ENCODE peak calls at places on chromosomes 11 and 22, in four cellular contexts. W is astrocyte, P is lower lobe of right lung, J is endothelial cell of umbilical vein. U is an unnamed sample.

GRCh38 chr11:61297341-61297740 is 2.2 kb upstream of the VWCE start:
- DNase-seq in W (peak), P (no peak), J (no peak), U (peak)

GRCh38 chr11:1499899-1500298 is 13.3 kb upstream of the MOB2 start:
- DNase-seq in W (no peak), P (peak), J (no peak), U (no peak)

GRCh38 chr22:21866821-21867527 is 471 bp downstream of the MAPK1 start:
- DNase-seq in W (no peak), P (peak), J (no peak), U (no peak)

GRCh38 chr11:68757711-68758110 is 6.4 kb upstream of the TESMIN start:
- DNase-seq in W (no peak), P (no peak), J (no peak), U (no peak)

GRCh38 chr11:64234840-64235379 is 526 bp downstream of the VEGFB start:
- DNase-seq in W (no peak), P (no peak), J (no peak), U (no peak)

GRCh38 chr11:71153005-71153395 is 99.4 kb downstream of the SHANK2 start:
- DNase-seq in W (no peak), P (no peak), J (no peak), U (no peak)

GRCh38 chr11:94112182-94112960 is 16.3 kb upstream of the PANX1 start:
- DNase-seq in W (no peak), P (no peak), J (no peak), U (no peak)

GRCh38 chr22:24418786-24419479 is 8.5 kb upstream of the ADORA2A start:
- DNase-seq in W (no peak), P (no peak), J (no peak), U (no peak)

GRCh38 chr11:126637800-126638175 is 282.3 kb downstream of the ST3GAL4 start:
- DNase-seq in W (peak), P (no peak), J (no peak), U (peak)

GRCh38 chr11:64772318-64773018 is 5.9 kb downstream of the SF1 start:
- DNase-seq in W (no peak), P (no peak), J (peak), U (no peak)

GRCh38 chr11:128573674-128574073 is 13.7 kb downstream of the ETS1 start:
- DNase-seq in W (no peak), P (no peak), J (no peak), U (no peak)

GRCh38 chr11:100716848-100717247 is 29.8 kb downstream of the ARHGAP42 start:
- DNase-seq in W (no peak), P (no peak), J (no peak), U (no peak)

GRCh38 chr11:11786771-11787170 is 55.0 kb upstream of the USP47 start:
- DNase-seq in W (peak), P (no peak), J (peak), U (peak)

GRCh38 chr11:11318479-11318878 is 34.6 kb downstream of the CSNK2A3 start:
- DNase-seq in W (no peak), P (no peak), J (no peak), U (no peak)

GRCh38 chr22:20243545-20244249 is 24.4 kb downstream of the RTN4R start:
- DNase-seq in W (peak), P (peak), J (peak), U (peak)

GRCh38 chr11:34972892-34973291 is 56.5 kb downstream of the PDHX start:
- DNase-seq in W (peak), P (no peak), J (no peak), U (peak)

GRCh38 chr11:62851807-62852522 is 12.6 kb upstream of the WDR74 start:
- DNase-seq in W (no peak), P (no peak), J (no peak), U (no peak)

GRCh38 chr11:68148071-68148805 is 27.1 kb upstream of the CHKA start:
- DNase-seq in W (no peak), P (no peak), J (no peak), U (no peak)

GRCh38 chr11:65654375-65655349 is 8.1 kb downstream of the RELA start:
- DNase-seq in W (no peak), P (no peak), J (no peak), U (no peak)

GRCh38 chr11:109034341-109034696 is 369.4 kb downstream of the DDX10 start:
- DNase-seq in W (peak), P (no peak), J (peak), U (peak)

GRCh38 chr22:19727310-19728150 is 4.2 kb downstream of the GP1BB start:
- DNase-seq in W (no peak), P (no peak), J (no peak), U (no peak)

GRCh38 chr11:79400717-79401330 is 40.0 kb downstream of the TENM4 start:
- DNase-seq in W (no peak), P (peak), J (no peak), U (peak)

GRCh38 chr11:6587360-6587953 is 16.0 kb downstream of the RRP8 start:
- DNase-seq in W (no peak), P (no peak), J (no peak), U (no peak)

GRCh38 chr11:130095326-130095725 is 25.6 kb downstream of the APLP2 start:
- DNase-seq in W (no peak), P (no peak), J (no peak), U (no peak)

GRCh38 chr22:47606426-47606825 is 844.0 kb downstream of the TBC1D22A start:
- DNase-seq in W (no peak), P (peak), J (no peak), U (no peak)

GRCh38 chr11:22875869-22876473 is 15.7 kb upstream of the CCDC179 start:
- DNase-seq in W (peak), P (no peak), J (peak), U (peak)

GRCh38 chr11:10329935-10330334 is 25.1 kb downstream of the ADM start:
- DNase-seq in W (peak), P (no peak), J (peak), U (peak)

GRCh38 chr22:34814260-34814659 is 251.7 kb upstream of the ISX start:
- DNase-seq in W (peak), P (no peak), J (no peak), U (no peak)

GRCh38 chr11:127674754-127675153 is 674.2 kb upstream of the KIRREL3 start:
- DNase-seq in W (no peak), P (no peak), J (no peak), U (no peak)

GRCh38 chr11:95255523-95256165 is 24.6 kb upstream of the SESN3 start:
- DNase-seq in W (no peak), P (no peak), J (no peak), U (no peak)

GRCh38 chr22:22358136-22358535 is 113.5 kb downstream of the VPREB1 start:
- DNase-seq in W (no peak), P (no peak), J (no peak), U (no peak)

GRCh38 chr11:9120659-9121350 is 29.4 kb upstream of the SCUBE2 start:
- DNase-seq in W (no peak), P (no peak), J (no peak), U (no peak)
- TF ChIP-seq CTCF in W (no peak), P (peak), J (peak), U (peak)

DNA sequence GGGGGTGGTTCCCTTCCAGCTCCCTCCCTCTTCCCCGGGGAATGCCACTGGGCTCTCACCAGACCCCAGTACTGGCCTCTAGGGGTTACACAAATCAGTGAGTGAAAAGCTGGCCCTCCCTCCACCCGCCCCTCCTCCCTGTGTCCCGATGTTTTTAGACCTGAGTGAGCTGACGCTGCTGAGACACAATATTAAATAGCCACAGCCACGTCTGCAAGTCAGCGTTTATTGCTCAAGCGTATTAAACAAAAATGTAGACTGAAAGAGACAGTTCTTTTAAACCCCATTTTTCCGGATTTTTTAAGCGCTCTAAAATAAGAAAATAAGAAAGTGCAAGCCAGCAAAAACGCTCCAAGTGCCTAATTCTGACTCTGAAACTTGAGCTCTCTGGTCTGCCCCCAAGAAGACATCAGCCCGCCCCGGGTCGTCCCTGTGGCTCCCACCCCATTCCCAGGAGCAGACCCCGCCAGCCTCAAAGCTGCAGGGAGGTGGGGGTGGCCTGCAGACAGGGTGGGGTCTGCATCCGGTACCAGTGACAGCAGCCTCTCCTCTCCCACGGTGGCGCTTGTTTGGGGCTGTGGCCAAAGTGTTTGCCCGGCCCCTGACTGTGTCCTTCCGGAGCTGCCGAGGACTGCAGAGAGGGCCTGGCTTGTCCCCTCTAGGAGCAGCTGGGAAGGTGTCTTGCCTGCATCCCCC is 1.2 kb upstream of the TTLL8 start:
- DNase-seq in W (no peak), P (no peak), J (peak), U (no peak)
- TF ChIP-seq CTCF in W (no peak), P (no peak), J (peak), U (no peak)

GRCh38 chr11:13776134-13776815 is 107.8 kb downstream of the FAR1 start:
- DNase-seq in W (no peak), P (no peak), J (no peak), U (no peak)
- TF ChIP-seq CTCF in W (peak), P (no peak), J (no peak), U (peak)

DNA sequence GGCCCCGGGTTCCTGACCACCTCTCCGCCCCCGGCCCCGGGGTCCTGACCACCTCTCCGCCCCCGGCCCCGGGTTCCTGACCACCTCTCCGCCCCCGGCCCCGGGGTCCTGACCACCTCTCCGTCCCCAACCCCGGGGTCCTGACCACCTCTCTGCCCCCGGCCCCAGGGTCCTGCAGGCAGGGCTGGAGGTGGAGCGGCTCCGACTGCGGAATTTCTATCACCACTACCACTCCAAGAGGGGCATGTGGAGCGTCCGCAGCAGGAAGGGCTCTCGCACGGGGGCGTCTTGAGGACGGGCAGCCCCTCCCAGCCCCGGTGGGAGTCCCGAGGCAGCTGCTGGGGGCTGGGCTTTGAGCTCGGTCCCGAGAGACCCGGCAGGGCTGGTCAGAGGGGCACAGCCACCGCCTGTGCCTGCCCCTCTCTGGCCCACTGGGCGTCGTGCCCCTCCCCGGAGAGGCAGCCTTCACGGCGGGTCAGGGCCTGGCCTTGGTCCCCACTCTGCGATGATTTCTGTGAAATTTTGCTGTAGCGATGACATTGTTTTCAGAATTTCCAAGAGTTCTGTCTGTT is 12.3 kb downstream of the B4GALNT4 start:
- DNase-seq in W (no peak), P (no peak), J (no peak), U (no peak)
- TF ChIP-seq CTCF in W (no peak), P (no peak), J (no peak), U (no peak)

GRCh38 chr22:50138988-50139387 is 31.5 kb upstream of the PANX2 start:
- DNase-seq in W (no peak), P (no peak), J (no peak), U (no peak)
- TF ChIP-seq CTCF in W (no peak), P (no peak), J (no peak), U (no peak)